ENCODE peak calls at places on chromosomes 16 and 17, in five cellular contexts. One of them, this sample, is unnamed.

GRCh38 chr17:68133370-68134045 is 98.0 kb downstream of the KPNA2 start:
- DNase-seq in H1: no peak
- DNase-seq in A549: no peak
- DNase-seq in HepG2: no peak
- DNase-seq in GM12878: no peak
- DNase-seq in this sample: no peak

GRCh38 chr17:37848690-37849616 is 75.3 kb upstream of the TBC1D3K start:
- DNase-seq in H1: no peak
- DNase-seq in A549: peak
- DNase-seq in HepG2: no peak
- DNase-seq in GM12878: peak
- DNase-seq in this sample: no peak

GRCh38 chr16:49699718-49700117 is 156.2 kb downstream of the ZNF423 start:
- DNase-seq in A549: no peak
- DNase-seq in HepG2: no peak
- DNase-seq in H1: no peak
- DNase-seq in GM12878: no peak
- DNase-seq in this sample: no peak

GRCh38 chr17:40707720-40708119 is 4.2 kb upstream of the KRT24 start:
- DNase-seq in GM12878: no peak
- DNase-seq in HepG2: peak
- DNase-seq in A549: no peak
- DNase-seq in H1: no peak
- DNase-seq in this sample: no peak

GRCh38 chr16:17590711-17591654 is 120.2 kb upstream of the XYLT1 start:
- DNase-seq in H1: no peak
- DNase-seq in A549: no peak
- DNase-seq in GM12878: no peak
- DNase-seq in HepG2: no peak
- DNase-seq in this sample: no peak

GRCh38 chr16:528111-529011 is 849 bp downstream of the CAPN15 start:
- DNase-seq in H1: no peak
- DNase-seq in A549: no peak
- DNase-seq in GM12878: no peak
- DNase-seq in HepG2: no peak
- DNase-seq in this sample: peak

GRCh38 chr17:28524476-28525415 is 18.6 kb downstream of the FOXN1 start:
- DNase-seq in A549: peak
- DNase-seq in GM12878: no peak
- DNase-seq in H1: no peak
- DNase-seq in HepG2: peak
- DNase-seq in this sample: no peak

GRCh38 chr17:50562266-50563094 is 2.0 kb downstream of the CACNA1G start:
- DNase-seq in H1: no peak
- DNase-seq in HepG2: no peak
- DNase-seq in A549: no peak
- DNase-seq in GM12878: no peak
- DNase-seq in this sample: no peak

GRCh38 chr16:68901910-68902309 is 58.6 kb downstream of the TANGO6 start:
- DNase-seq in HepG2: no peak
- DNase-seq in A549: no peak
- DNase-seq in H1: no peak
- DNase-seq in GM12878: no peak
- DNase-seq in this sample: no peak

GRCh38 chr17:74790206-74791066 is 14.3 kb upstream of the NAT9 start:
- DNase-seq in HepG2: no peak
- DNase-seq in GM12878: no peak
- DNase-seq in H1: no peak
- DNase-seq in A549: no peak
- DNase-seq in this sample: no peak

GRCh38 chr17:19448341-19449268 is 37.6 kb downstream of the RNF112 start:
- DNase-seq in A549: no peak
- DNase-seq in H1: no peak
- DNase-seq in HepG2: peak
- DNase-seq in GM12878: no peak
- DNase-seq in this sample: no peak

GRCh38 chr16:87860553-87861299 is 8.6 kb downstream of the SLC7A5 start:
- DNase-seq in A549: peak
- DNase-seq in HepG2: peak
- DNase-seq in H1: no peak
- DNase-seq in GM12878: no peak
- DNase-seq in this sample: peak

GRCh38 chr17:28372203-28372944 is 880 bp downstream of the SARM1 start:
- DNase-seq in GM12878: no peak
- DNase-seq in H1: no peak
- DNase-seq in HepG2: no peak
- DNase-seq in A549: no peak
- DNase-seq in this sample: no peak

GRCh38 chr17:38579934-38580333 is 25.8 kb downstream of the SRCIN1 start:
- DNase-seq in GM12878: no peak
- DNase-seq in HepG2: peak
- DNase-seq in H1: no peak
- DNase-seq in A549: peak
- DNase-seq in this sample: peak

GRCh38 chr16:30896203-30896889 is at the start of gene CTF1:
- DNase-seq in A549: no peak
- DNase-seq in GM12878: no peak
- DNase-seq in HepG2: peak
- DNase-seq in H1: no peak
- DNase-seq in this sample: peak

GRCh38 chr17:20123209-20123608 is 114.0 kb downstream of the SPECC1 start:
- DNase-seq in A549: no peak
- DNase-seq in H1: no peak
- DNase-seq in GM12878: no peak
- DNase-seq in HepG2: no peak
- DNase-seq in this sample: no peak

DNA sequence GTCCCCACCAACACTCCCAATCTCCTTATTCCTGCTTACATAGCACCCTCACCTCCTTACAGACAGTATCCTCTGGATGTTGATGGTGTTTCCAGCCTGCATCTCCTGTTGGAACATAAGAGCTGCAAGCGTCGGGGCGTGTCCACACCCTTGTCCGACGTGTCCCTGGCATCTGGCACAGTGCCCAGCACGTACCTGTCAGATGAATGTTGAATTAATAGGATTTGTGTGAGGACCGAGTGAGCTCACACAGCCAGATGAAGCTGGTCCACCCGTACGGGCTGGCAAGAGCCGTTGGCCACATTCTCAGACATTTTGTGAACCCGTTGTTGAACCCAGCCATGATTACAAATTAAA is 12.2 kb upstream of the CBX4 start:
- DNase-seq in GM12878: no peak
- DNase-seq in H1: no peak
- DNase-seq in HepG2: no peak
- DNase-seq in A549: no peak
- DNase-seq in this sample: no peak
- TF ChIP-seq HDAC2 in GM12878: no peak
- TF ChIP-seq HDAC2 in H1: no peak
- TF ChIP-seq HDAC2 in HepG2: no peak
- TF ChIP-seq HDAC2 in A549: no peak
- TF ChIP-seq HDAC2 in this sample: no peak

DNA sequence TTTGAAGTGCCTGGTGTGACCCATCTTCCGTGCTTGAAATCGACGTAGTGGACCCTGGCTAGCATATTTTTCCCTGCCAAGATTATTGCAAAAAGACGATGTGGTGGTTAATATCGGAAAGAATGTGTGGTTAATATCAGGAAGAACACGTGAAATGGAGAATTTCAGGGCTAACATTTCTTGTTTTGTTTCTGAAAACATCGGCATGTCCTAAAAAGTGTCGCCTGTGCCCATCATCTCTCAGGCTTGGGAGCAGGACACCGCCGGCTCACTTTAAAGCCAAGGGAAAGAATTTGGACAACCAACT is 345 bp upstream of the DCXR start:
- DNase-seq in H1: no peak
- DNase-seq in HepG2: no peak
- DNase-seq in A549: no peak
- DNase-seq in GM12878: no peak
- DNase-seq in this sample: no peak
- H3K27ac ChIP-seq in H1: no peak
- H3K27ac ChIP-seq in HepG2: peak
- H3K27ac ChIP-seq in A549: peak
- H3K27ac ChIP-seq in GM12878: peak
- H3K27ac ChIP-seq in this sample: peak

GRCh38 chr17:5413682-5414081 is 5.8 kb downstream of the NUP88 start:
- DNase-seq in H1: no peak
- DNase-seq in A549: no peak
- DNase-seq in HepG2: no peak
- DNase-seq in GM12878: no peak
- DNase-seq in this sample: no peak

GRCh38 chr17:5405400-5405799 is 14.1 kb downstream of the NUP88 start:
- DNase-seq in GM12878: no peak
- DNase-seq in A549: no peak
- DNase-seq in H1: no peak
- DNase-seq in HepG2: peak
- DNase-seq in this sample: no peak

DNA sequence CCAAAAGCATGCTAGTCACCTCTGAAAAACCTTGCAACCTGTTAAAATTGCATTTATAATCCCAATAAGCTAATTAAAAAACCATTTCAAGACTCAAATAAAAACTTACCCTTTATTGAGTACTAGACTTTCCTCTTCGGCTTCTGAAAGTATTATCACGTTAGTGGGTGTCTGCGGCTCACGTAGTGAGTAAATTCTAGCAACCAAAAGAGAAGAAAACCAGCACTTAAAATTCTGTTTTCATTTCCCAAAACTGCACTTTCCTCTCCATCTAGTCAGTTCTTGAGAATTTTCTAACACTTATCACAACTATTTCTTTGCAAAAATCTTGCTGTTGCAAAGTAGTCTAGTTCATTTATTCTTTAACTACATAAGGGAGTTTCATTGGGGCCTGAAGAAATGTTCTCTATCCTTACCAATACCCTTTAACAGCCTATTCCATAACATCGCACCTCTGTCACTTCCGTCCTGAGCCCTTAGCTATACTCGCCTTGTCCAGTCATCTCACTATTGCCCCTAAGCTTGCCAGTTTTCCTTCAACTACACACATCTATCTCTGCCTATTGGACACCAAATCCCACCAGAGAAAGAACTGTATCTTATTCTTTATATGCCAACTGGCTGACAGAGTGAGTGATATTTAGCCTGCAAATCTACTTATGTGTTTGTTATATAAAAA is 8.7 kb downstream of the NUP88 start:
- DNase-seq in GM12878: no peak
- DNase-seq in A549: no peak
- DNase-seq in H1: no peak
- DNase-seq in HepG2: no peak
- DNase-seq in this sample: no peak
- TF ChIP-seq HDAC2 in GM12878: no peak
- TF ChIP-seq HDAC2 in A549: no peak
- TF ChIP-seq HDAC2 in H1: no peak
- TF ChIP-seq HDAC2 in HepG2: no peak
- TF ChIP-seq HDAC2 in this sample: no peak

GRCh38 chr16:57535680-57536305 is 578 bp downstream of the CCDC102A start:
- DNase-seq in A549: peak
- DNase-seq in GM12878: no peak
- DNase-seq in H1: peak
- DNase-seq in HepG2: peak
- DNase-seq in this sample: peak

GRCh38 chr16:57536306-57537193 is at the start of gene CCDC102A:
- DNase-seq in GM12878: no peak
- DNase-seq in A549: no peak
- DNase-seq in H1: no peak
- DNase-seq in HepG2: no peak
- DNase-seq in this sample: peak

GRCh38 chr16:57534337-57534880 is 2.0 kb downstream of the CCDC102A start:
- DNase-seq in A549: no peak
- DNase-seq in GM12878: no peak
- DNase-seq in HepG2: no peak
- DNase-seq in H1: no peak
- DNase-seq in this sample: no peak

GRCh38 chr16:57533618-57534336 is 2.6 kb downstream of the CCDC102A start:
- DNase-seq in A549: no peak
- DNase-seq in H1: no peak
- DNase-seq in GM12878: no peak
- DNase-seq in HepG2: no peak
- DNase-seq in this sample: no peak

GRCh38 chr16:57534881-57535658 is 1.3 kb downstream of the CCDC102A start:
- DNase-seq in H1: no peak
- DNase-seq in GM12878: no peak
- DNase-seq in A549: no peak
- DNase-seq in HepG2: no peak
- DNase-seq in this sample: no peak
- H3K27ac ChIP-seq in H1: no peak
- H3K27ac ChIP-seq in GM12878: no peak
- H3K27ac ChIP-seq in A549: peak
- H3K27ac ChIP-seq in HepG2: no peak
- H3K27ac ChIP-seq in this sample: no peak

GRCh38 chr16:85157813-85158701 is 45.8 kb upstream of the CIBAR2 start:
- DNase-seq in H1: peak
- DNase-seq in HepG2: peak
- DNase-seq in A549: no peak
- DNase-seq in GM12878: peak
- DNase-seq in this sample: no peak

GRCh38 chr16:85158702-85159225 is 46.5 kb upstream of the CIBAR2 start:
- DNase-seq in H1: no peak
- DNase-seq in GM12878: no peak
- DNase-seq in HepG2: no peak
- DNase-seq in A549: no peak
- DNase-seq in this sample: no peak

GRCh38 chr16:85157372-85157771 is 45.1 kb upstream of the CIBAR2 start:
- DNase-seq in A549: no peak
- DNase-seq in H1: no peak
- DNase-seq in HepG2: no peak
- DNase-seq in GM12878: no peak
- DNase-seq in this sample: no peak

GRCh38 chr16:85156869-85157268 is 44.6 kb upstream of the CIBAR2 start:
- DNase-seq in GM12878: no peak
- DNase-seq in HepG2: no peak
- DNase-seq in A549: no peak
- DNase-seq in H1: no peak
- DNase-seq in this sample: no peak

GRCh38 chr16:85159226-85159980 is 47.1 kb upstream of the CIBAR2 start:
- DNase-seq in HepG2: peak
- DNase-seq in H1: no peak
- DNase-seq in GM12878: no peak
- DNase-seq in A549: no peak
- DNase-seq in this sample: no peak
- TF ChIP-seq HDAC2 in HepG2: peak
- TF ChIP-seq HDAC2 in H1: no peak
- TF ChIP-seq HDAC2 in GM12878: no peak
- TF ChIP-seq HDAC2 in A549: no peak
- TF ChIP-seq HDAC2 in this sample: no peak

DNA sequence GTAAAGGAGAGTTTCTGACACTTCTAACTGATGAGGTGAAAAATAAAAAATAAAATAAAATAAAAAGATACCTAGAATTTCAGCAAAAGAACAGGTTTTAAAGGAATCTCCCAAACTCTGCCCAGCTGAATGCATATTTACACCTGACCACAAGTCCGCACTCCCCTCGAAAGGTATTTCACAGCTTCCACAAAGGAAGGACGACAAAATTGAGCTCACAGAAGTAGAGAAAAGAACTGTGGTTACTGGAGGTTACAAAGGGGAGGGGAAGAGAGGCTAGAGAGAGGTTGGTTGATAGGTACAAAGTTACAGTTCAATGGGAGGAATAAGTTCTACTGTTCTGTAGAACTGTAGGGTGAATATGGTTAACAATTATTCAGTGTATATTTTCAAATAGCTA is 5.0 kb downstream of the LITAF start:
- DNase-seq in A549: no peak
- DNase-seq in HepG2: no peak
- DNase-seq in GM12878: no peak
- DNase-seq in H1: no peak
- DNase-seq in this sample: no peak
- H3K27ac ChIP-seq in A549: peak
- H3K27ac ChIP-seq in HepG2: peak
- H3K27ac ChIP-seq in GM12878: peak
- H3K27ac ChIP-seq in H1: no peak
- H3K27ac ChIP-seq in this sample: no peak

GRCh38 chr16:56298948-56299602 is 107.8 kb downstream of the GNAO1 start:
- DNase-seq in GM12878: no peak
- DNase-seq in HepG2: no peak
- DNase-seq in A549: no peak
- DNase-seq in H1: no peak
- DNase-seq in this sample: no peak
- TF ChIP-seq HDAC2 in GM12878: no peak
- TF ChIP-seq HDAC2 in HepG2: no peak
- TF ChIP-seq HDAC2 in A549: no peak
- TF ChIP-seq HDAC2 in H1: no peak
- TF ChIP-seq HDAC2 in this sample: no peak

This sample was measured in K562.